ENCODE peak calls at places on chromosomes 2 and 18, in eight cellular contexts. X, K, O, A, C, F, J and H are unnamed samples.

GRCh38 chr2:152336854-152337510 is 2.0 kb downstream of the FMNL2 start:
- DNase-seq in X (no peak), K (peak; percentile 44), O (peak; percentile 41), A (peak; percentile 46), C (peak; percentile 40), F (no peak), J (no peak), H (peak; percentile 56)

GRCh38 chr2:2271471-2271941 is 59.6 kb downstream of the MYT1L start:
- DNase-seq in X (peak; percentile 29), K (peak; percentile 69), O (no peak), A (no peak), C (peak; percentile 12), F (no peak), J (peak; percentile 65), H (peak; percentile 54)

GRCh38 chr2:7089898-7090510 is 172.8 kb downstream of the RNF144A start:
- DNase-seq in X (no peak), K (no peak), O (no peak), A (peak; percentile 14), C (no peak), F (no peak), J (no peak), H (peak; percentile 53)

GRCh38 chr2:225895126-225895525 is 495.6 kb downstream of the NYAP2 start:
- DNase-seq in X (no peak), K (no peak), O (no peak), A (no peak), C (no peak), F (no peak), J (no peak), H (no peak)

GRCh38 chr2:215314896-215315295 is 3.0 kb downstream of the ATIC start:
- DNase-seq in X (no peak), K (no peak), O (no peak), A (no peak), C (no peak), F (no peak), J (no peak), H (no peak)

GRCh38 chr2:25559148-25559547 is 114.2 kb downstream of the DTNB start:
- DNase-seq in X (no peak), K (no peak), O (no peak), A (no peak), C (no peak), F (no peak), J (peak; percentile 48), H (no peak)

GRCh38 chr18:79692886-79693285 is 13.3 kb downstream of the CTDP1 start:
- DNase-seq in X (no peak), K (peak; percentile 25), O (no peak), A (no peak), C (no peak), F (no peak), J (no peak), H (no peak)

GRCh38 chr2:235263205-235264120 is 230.4 kb upstream of the AGAP1 start:
- DNase-seq in X (peak; percentile 84), K (peak; percentile 77), O (peak; percentile 70), A (peak; percentile 11), C (peak; percentile 89), F (no peak), J (peak; percentile 15), H (peak; percentile 94)

GRCh38 chr18:3710712-3711269 is 260.8 kb downstream of the TGIF1 start:
- DNase-seq in X (peak; percentile 32), K (peak; percentile 81), O (peak; percentile 85), A (no peak), C (peak; percentile 52), F (no peak), J (peak; percentile 69), H (peak; percentile 39)

GRCh38 chr18:7567487-7568425 is 640 bp downstream of the PTPRM start:
- DNase-seq in X (peak; percentile 56), K (peak; percentile 77), O (peak; percentile 27), A (peak; percentile 78), C (peak; percentile 77), F (peak; percentile 2), J (peak; percentile 60), H (peak; percentile 83)

GRCh38 chr2:201205516-201205850 is 22.5 kb downstream of the CASP10 start:
- DNase-seq in X (no peak), K (no peak), O (no peak), A (no peak), C (no peak), F (no peak), J (no peak), H (no peak)

GRCh38 chr2:230441188-230441897 is 25.3 kb downstream of the SP100 start:
- DNase-seq in X (no peak), K (no peak), O (peak; percentile 55), A (no peak), C (no peak), F (peak; percentile 80), J (no peak), H (no peak)

GRCh38 chr2:119223521-119224390 is at the start of gene STEAP3:
- DNase-seq in X (peak; percentile 82), K (peak; percentile 90), O (peak; percentile 86), A (peak; percentile 86), C (peak; percentile 86), F (peak; percentile 11), J (peak; percentile 91), H (peak; percentile 95)

GRCh38 chr2:66366619-66367018 is 68.3 kb upstream of the MEIS1 start:
- DNase-seq in X (no peak), K (no peak), O (no peak), A (no peak), C (no peak), F (no peak), J (no peak), H (no peak)

GRCh38 chr2:66362651-66363050 is 72.3 kb upstream of the MEIS1 start:
- DNase-seq in X (no peak), K (no peak), O (no peak), A (no peak), C (no peak), F (no peak), J (no peak), H (no peak)

GRCh38 chr2:66364495-66364992 is 70.4 kb upstream of the MEIS1 start:
- DNase-seq in X (peak; percentile 6), K (no peak), O (no peak), A (no peak), C (peak; percentile 6), F (no peak), J (no peak), H (peak; percentile 45)
- H3K4me1 ChIP-seq in X (peaks cover 15% of the 10 kb centered on the region), K (no peaks in the 10 kb centered on the region), O (peaks cover 4% of the 10 kb centered on the region), A (peaks cover 23% of the 10 kb centered on the region), C (no peaks in the 10 kb centered on the region), F (no peaks in the 10 kb centered on the region), J (no peaks in the 10 kb centered on the region), H (peaks cover 2% of the 10 kb centered on the region)

GRCh38 chr2:9315280-9315847 is 108.0 kb downstream of the ITGB1BP1 start:
- DNase-seq in X (no peak), K (no peak), O (no peak), A (peak; percentile 27), C (no peak), F (no peak), J (no peak), H (no peak)
- H3K27ac ChIP-seq in X (no peak overlapping the region), K (no peak overlapping the region), O (no peak overlapping the region), A (no peak overlapping the region), C (no peak overlapping the region), F (no peak overlapping the region), J (no peak overlapping the region), H (no peak overlapping the region)

DNA sequence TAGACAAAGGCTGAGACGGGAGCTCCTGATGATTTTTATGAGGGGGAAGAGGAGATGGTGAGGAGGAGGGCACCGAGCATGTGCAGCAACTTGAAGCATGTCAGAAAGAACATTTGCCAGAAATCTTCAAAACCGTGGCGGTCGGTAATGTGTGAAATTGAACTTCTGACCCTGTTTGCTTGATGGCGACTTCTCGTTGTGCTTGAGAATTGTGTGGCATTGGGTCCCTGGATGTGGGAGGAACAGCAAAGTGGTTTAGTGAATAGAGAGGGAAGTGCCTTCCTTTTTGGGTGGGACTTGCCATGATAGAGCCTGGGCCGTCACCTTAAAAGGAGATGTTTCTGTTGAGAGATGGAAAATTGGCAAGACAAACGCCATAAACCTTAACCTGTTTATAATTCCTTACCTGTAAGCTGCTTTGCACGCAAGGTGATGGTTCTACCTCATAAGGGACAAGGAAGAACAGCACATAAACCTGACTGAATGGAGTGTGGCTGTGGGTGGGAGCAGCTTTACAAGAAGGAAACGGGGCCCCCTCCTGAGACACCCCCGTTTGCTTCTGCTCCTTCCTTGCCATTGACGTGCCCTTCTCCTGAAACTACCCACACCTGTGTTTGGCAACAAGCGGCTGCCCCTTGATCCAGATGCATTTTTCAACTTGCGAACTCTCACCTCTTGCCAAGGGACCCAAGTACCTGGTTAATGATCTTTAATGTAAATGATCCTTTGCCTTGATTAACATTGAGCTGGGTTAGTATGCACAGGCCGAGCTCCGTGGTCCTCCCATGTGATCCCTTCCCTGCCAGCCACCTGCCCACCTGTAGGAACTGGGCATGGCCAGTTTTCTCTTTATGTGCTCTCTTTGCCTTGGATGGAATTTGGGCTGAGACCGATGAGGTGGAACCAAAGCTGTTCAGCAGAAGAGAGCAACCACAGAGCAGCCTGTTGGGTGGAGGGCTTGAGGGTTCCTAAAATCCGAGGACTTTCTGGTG is 153.2 kb downstream of the NEDD4L start:
- DNase-seq in X (no peak), K (no peak), O (peak; percentile 38), A (no peak), C (no peak), F (no peak), J (no peak), H (no peak)
- H3K4me3 ChIP-seq in X (no peak overlapping the region), K (no peak overlapping the region), O (no peak overlapping the region), A (peak overlapping the region; percentile 69), C (no peak overlapping the region), F (no peak overlapping the region), J (no peak overlapping the region), H (no peak overlapping the region)

GRCh38 chr18:44729631-44730101 is 49.0 kb downstream of the SETBP1 start:
- DNase-seq in X (no peak), K (no peak), O (no peak), A (no peak), C (peak; percentile 71), F (no peak), J (no peak), H (no peak)

GRCh38 chr18:44731866-44732555 is 51.3 kb downstream of the SETBP1 start:
- DNase-seq in X (no peak), K (no peak), O (no peak), A (no peak), C (no peak), F (no peak), J (no peak), H (no peak)

GRCh38 chr18:44733069-44733753 is 52.5 kb downstream of the SETBP1 start:
- DNase-seq in X (no peak), K (peak; percentile 73), O (no peak), A (no peak), C (no peak), F (no peak), J (no peak), H (peak; percentile 38)

GRCh38 chr18:44732604-44733003 is 51.9 kb downstream of the SETBP1 start:
- DNase-seq in X (no peak), K (no peak), O (no peak), A (peak; percentile 41), C (no peak), F (no peak), J (peak; percentile 63), H (no peak)

DNA sequence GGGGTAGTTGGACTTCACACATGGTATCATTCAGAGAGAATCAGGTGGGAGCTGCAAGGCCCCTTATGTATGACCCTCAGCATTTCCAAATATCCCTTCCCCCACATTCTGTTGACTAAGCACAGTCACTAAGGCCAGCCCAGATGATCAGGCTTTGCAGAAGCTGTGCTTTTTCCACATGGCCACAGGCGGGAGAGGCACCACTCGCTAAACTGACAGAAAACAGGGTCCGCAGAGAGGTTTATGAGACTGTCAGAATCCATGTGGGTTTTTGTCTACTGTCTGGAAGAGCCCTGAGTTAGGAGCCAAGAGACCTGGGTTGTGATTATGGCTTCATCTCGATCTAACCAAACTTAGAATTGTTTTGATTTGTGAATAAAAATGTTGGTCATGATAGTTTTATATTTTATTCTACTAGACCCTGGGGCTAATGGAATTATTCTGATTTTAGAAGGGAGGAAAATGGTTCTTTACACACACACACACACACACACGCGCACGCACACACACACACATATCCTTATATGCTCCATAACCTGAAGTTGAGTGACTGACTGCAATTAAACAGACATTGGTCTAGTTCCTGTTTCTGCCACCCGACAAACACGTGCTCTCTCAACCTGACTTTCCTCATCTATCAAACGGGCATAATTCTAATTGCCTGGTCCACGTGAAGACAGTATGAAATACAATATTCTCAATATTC is 50.6 kb downstream of the SETBP1 start:
- DNase-seq in X (no peak), K (no peak), O (no peak), A (no peak), C (no peak), F (no peak), J (no peak), H (no peak)
- H3K4me1 ChIP-seq in X (peaks cover 21% of the 10 kb centered on the region), K (no peaks in the 10 kb centered on the region), O (peaks cover 40% of the 10 kb centered on the region), A (no peaks in the 10 kb centered on the region), C (peaks cover 46% of the 10 kb centered on the region), F (peaks cover 14% of the 10 kb centered on the region), J (peaks cover 21% of the 10 kb centered on the region), H (no peaks in the 10 kb centered on the region)